ENCODE peak calls at places on chromosomes 12 and 14, in eight cellular contexts. N is WTC11, C is IMR-90, X is SK-N-SH, H is HepG2, G is K562, S is GM12878, L is H1. I is an unnamed sample.

GRCh38 chr14:30375280-30375892 is 183.6 kb upstream of the G2E3 start:
- DNase-seq in X (peak; percentile 47), L (peak; percentile 27), C (peak; percentile 47), G (peak; percentile 53), S (no peak), N (peak; percentile 80), H (peak; percentile 76), I (peak; percentile 58)

GRCh38 chr14:54712371-54712998 is 145.6 kb downstream of the SAMD4A start:
- DNase-seq in C (peak; percentile 59), H (no peak), N (no peak), G (no peak), S (no peak), X (no peak), L (no peak), I (no peak)

GRCh38 chr12:99619389-99620158 is 28.0 kb upstream of the GARIN6 start:
- DNase-seq in N (peak; percentile 49), H (peak; percentile 14), L (no peak), C (peak; percentile 4), S (no peak), G (peak; percentile 9), X (peak; percentile 22), I (peak; percentile 31)

GRCh38 chr14:70045715-70046535 is 142.8 kb downstream of the SLC8A3 start:
- DNase-seq in S (no peak), X (peak; percentile 82), H (peak; percentile 73), G (peak; percentile 34), L (peak; percentile 63), N (peak; percentile 81), C (peak; percentile 48), I (peak; percentile 82)

GRCh38 chr12:10304161-10304574 is 3.5 kb upstream of the KLRD1 start:
- DNase-seq in C (peak; percentile 87), H (no peak), S (no peak), N (no peak), X (no peak), L (no peak), G (no peak), I (no peak)

GRCh38 chr14:98234208-98234607 is 1037.8 kb downstream of the BCL11B start:
- DNase-seq in X (no peak), G (no peak), C (no peak), H (no peak), N (no peak), S (no peak), L (no peak), I (no peak)

GRCh38 chr14:82642425-82642824 is 1108.8 kb upstream of the SEL1L start:
- DNase-seq in H (no peak), X (no peak), S (no peak), L (peak; percentile 46), C (no peak), G (peak; percentile 8), N (peak; percentile 65), I (peak; percentile 5)

GRCh38 chr14:49206832-49207231 is 379.3 kb downstream of the RPS29 start:
- DNase-seq in S (no peak), G (no peak), X (no peak), N (no peak), H (no peak), C (no peak), L (no peak), I (no peak)

GRCh38 chr12:43284441-43284840 is 267.6 kb downstream of the ADAMTS20 start:
- DNase-seq in N (no peak), X (no peak), C (no peak), G (no peak), S (no peak), L (no peak), H (no peak), I (no peak)

GRCh38 chr12:89205517-89205916 is 146.8 kb downstream of the DUSP6 start:
- DNase-seq in H (no peak), C (no peak), X (no peak), G (no peak), N (no peak), S (no peak), L (no peak), I (no peak)

GRCh38 chr14:22753586-22753985 is 12.9 kb upstream of the OXA1L start:
- DNase-seq in L (no peak), N (no peak), H (peak; percentile 56), X (no peak), S (no peak), G (no peak), C (no peak), I (no peak)

GRCh38 chr14:93073366-93073722 is 42.4 kb downstream of the ITPK1 start:
- DNase-seq in H (no peak), G (no peak), S (no peak), N (no peak), L (no peak), X (no peak), C (no peak), I (no peak)

GRCh38 chr12:3998968-3999792 is 126.0 kb upstream of the PARP11 start:
- DNase-seq in H (peak; percentile 88), X (no peak), G (no peak), S (no peak), C (no peak), L (no peak), N (no peak), I (no peak)

GRCh38 chr14:105532735-105533141 is 6.4 kb downstream of the TMEM121 start:
- DNase-seq in S (no peak), H (peak; percentile 56), L (no peak), G (peak; percentile 61), C (no peak), N (peak; percentile 24), X (peak; percentile 62), I (peak; percentile 72)

GRCh38 chr14:72966038-72966437 is 39.8 kb downstream of the DCAF4 start:
- DNase-seq in G (no peak), H (no peak), N (no peak), X (no peak), S (no peak), L (no peak), C (no peak), I (no peak)

GRCh38 chr14:93980464-93981201 is 4.3 kb upstream of the ASB2 start:
- DNase-seq in N (no peak), G (no peak), L (no peak), S (no peak), H (no peak), X (no peak), C (peak; percentile 74), I (no peak)

GRCh38 chr14:69877492-69877891 is 1.7 kb upstream of the SMOC1 start:
- DNase-seq in S (no peak), H (no peak), G (peak; percentile 14), X (peak; percentile 61), C (peak; percentile 74), N (no peak), L (no peak), I (peak; percentile 51)

DNA sequence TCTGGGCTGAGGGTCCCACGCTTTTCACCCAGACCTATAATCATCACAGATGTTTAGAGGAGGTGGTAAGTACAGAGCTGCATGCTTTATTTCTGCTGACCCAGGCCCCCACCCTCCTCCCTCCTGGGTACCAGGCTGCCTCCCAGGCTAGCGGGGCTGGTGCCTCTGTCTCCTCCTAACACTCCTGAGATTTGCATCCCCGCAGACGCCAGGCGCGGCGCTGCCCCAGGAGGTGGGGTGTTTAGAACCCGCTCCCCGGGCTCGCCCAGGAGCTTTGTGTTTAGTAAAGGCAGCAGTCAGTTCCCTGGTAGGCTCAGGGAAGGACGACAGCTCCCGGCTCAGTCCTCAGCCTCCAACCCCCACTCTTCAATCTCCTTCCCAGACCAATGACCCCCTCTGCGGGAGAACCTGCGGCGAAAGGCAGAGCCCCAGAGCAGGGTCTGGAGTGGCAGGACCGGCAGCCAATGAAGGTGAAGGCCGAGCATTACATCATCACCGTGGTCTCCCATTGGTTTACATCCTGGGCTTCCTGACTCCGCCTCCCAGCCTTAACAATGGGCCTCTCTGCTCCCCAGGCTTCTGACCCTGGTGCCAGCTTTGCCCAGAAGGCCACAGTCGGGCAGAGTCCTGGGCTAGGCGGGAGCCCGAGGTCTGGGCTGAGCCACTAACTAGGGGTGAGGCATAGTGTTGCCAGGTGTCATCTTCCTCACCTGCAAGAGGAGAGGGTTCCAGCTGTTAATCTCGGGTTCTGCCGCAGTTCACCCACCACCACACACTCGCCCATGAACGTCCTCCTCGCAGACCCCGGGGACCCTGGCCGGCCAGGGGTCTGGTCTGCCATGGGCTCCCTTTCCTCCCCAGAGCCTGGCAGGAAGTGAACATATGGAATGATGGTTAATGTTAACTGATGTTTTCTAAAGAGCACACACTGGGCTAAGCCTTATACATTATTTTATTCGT is 57.5 kb downstream of the CALM1 start:
- DNase-seq in S (no peak), N (peak; percentile 96), L (peak; percentile 89), H (peak; percentile 33), X (peak; percentile 95), G (peak; percentile 97), C (peak; percentile 62), I (peak; percentile 71)
- TF ChIP-seq USF2 in S (no peak), N (no peak), L (no peak), H (no peak), X (no peak), G (no peak), C (no peak), I (no peak)

GRCh38 chr14:71856199-71856919 is 75.9 kb upstream of the RGS6 start:
- DNase-seq in L (no peak), X (no peak), N (no peak), C (no peak), S (peak; percentile 64), H (no peak), G (no peak), I (no peak)

GRCh38 chr14:71855399-71856036 is 76.7 kb upstream of the RGS6 start:
- DNase-seq in N (peak; percentile 87), C (peak; percentile 68), G (peak; percentile 50), S (peak; percentile 31), X (peak; percentile 65), L (peak; percentile 43), H (peak; percentile 49), I (peak; percentile 64)

GRCh38 chr14:71852201-71852600 is 80.0 kb upstream of the RGS6 start:
- DNase-seq in S (no peak), N (no peak), C (no peak), X (no peak), G (no peak), H (no peak), L (no peak), I (no peak)
- TF ChIP-seq USF2 in S (no peak), N (no peak), C (no peak), X (no peak), G (no peak), H (no peak), L (no peak), I (no peak)

DNA sequence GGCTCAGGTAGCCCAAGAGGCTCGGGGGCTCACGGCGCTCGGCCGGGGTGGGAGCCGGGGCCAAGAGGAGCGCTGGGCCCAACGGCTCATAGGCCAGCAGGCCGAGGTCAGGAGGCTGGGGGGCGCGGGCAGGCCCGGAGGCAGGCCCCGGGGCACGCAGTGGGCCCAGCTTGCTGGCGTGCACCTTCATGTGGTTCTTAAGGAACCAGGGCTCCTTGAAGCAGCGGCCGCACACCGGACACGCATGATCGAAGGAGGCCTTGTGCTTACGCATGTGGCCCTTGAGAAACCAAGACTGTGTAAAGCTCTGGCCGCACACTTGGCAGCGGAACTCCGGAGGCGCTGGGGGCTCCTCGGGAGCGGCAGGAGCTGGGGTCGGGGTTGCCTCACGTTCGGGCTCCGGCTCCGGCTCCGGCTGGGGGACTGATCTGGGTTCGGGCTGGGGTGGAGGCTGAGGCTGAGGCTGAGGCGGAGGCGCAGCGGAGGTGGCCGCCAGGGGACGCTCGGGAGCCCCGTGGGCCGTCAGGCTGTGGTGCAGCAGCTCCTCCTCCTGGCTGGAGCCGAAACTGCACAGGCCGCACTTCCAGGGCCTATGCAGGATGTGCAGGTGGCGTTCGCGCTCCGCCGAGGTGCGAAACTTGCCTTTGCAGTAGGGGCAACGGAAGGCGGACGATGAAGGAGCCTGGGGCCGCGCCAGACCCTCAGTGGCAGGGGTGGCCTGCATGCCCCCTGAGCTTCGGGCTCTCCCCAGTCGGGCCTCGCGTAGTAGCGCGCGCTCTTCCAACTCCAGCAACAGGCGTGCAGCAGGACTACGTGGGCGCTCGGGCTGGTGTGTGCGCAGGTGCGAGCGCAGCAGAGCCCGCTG is 6.1 kb downstream of the ZNF219 start:
- DNase-seq in G (peak; percentile 73), H (peak; percentile 72), X (peak; percentile 95), L (no peak), S (no peak), C (peak; percentile 67), N (peak; percentile 94), I (peak; percentile 83)
- TF ChIP-seq USF2 in G (no peak), H (no peak), X (no peak), L (no peak), S (no peak), C (peak; percentile 11), N (no peak), I (no peak)

GRCh38 chr14:68688872-68689371 is 103.9 kb downstream of the ZFP36L1 start:
- DNase-seq in L (no peak), S (no peak), N (no peak), X (peak; percentile 74), H (no peak), G (no peak), C (peak; percentile 76), I (peak; percentile 58)
- TF ChIP-seq USF2 in L (no peak), S (no peak), N (no peak), X (no peak), H (no peak), G (no peak), C (no peak), I (no peak)

I was measured in A549.